ENCODE peak calls at places on chromosomes 1 and 21, in nine cellular contexts. One of them, this sample, is unnamed.

GRCh38 chr21:44868707-44869106 is 4.8 kb downstream of the PTTG1IP start:
- DNase-seq in thyroid gland: no peak
- DNase-seq in transverse colon: no peak
- DNase-seq in sigmoid colon: no peak
- DNase-seq in heart left ventricle: no peak
- DNase-seq in ovary: no peak
- DNase-seq in right lobe of liver: peak; percentile 10
- DNase-seq in testis: no peak
- DNase-seq in esophagus squamous epithelium: no peak
- DNase-seq in this sample: no peak

GRCh38 chr1:59900640-59901039 is 25.9 kb downstream of the CYP2J2 start:
- DNase-seq in thyroid gland: no peak
- DNase-seq in testis: no peak
- DNase-seq in right lobe of liver: no peak
- DNase-seq in esophagus squamous epithelium: no peak
- DNase-seq in ovary: no peak
- DNase-seq in heart left ventricle: no peak
- DNase-seq in transverse colon: no peak
- DNase-seq in sigmoid colon: no peak
- DNase-seq in this sample: no peak

GRCh38 chr1:61043010-61043820 is 39.1 kb upstream of the NFIA start:
- DNase-seq in testis: peak; percentile 92
- DNase-seq in transverse colon: peak; percentile 88
- DNase-seq in ovary: peak; percentile 84
- DNase-seq in right lobe of liver: peak; percentile 92
- DNase-seq in heart left ventricle: peak; percentile 89
- DNase-seq in thyroid gland: peak; percentile 89
- DNase-seq in esophagus squamous epithelium: no peak
- DNase-seq in sigmoid colon: peak; percentile 94
- DNase-seq in this sample: peak; percentile 91

GRCh38 chr1:200262326-200262965 is 147.4 kb downstream of the ZNF281 start:
- DNase-seq in thyroid gland: no peak
- DNase-seq in testis: no peak
- DNase-seq in sigmoid colon: no peak
- DNase-seq in esophagus squamous epithelium: no peak
- DNase-seq in transverse colon: no peak
- DNase-seq in ovary: no peak
- DNase-seq in right lobe of liver: no peak
- DNase-seq in heart left ventricle: no peak
- DNase-seq in this sample: no peak

GRCh38 chr1:149849947-149850360 is 49.4 kb upstream of the BOLA1 start:
- DNase-seq in right lobe of liver: no peak
- DNase-seq in esophagus squamous epithelium: no peak
- DNase-seq in ovary: no peak
- DNase-seq in thyroid gland: peak; percentile 1
- DNase-seq in testis: no peak
- DNase-seq in heart left ventricle: no peak
- DNase-seq in sigmoid colon: no peak
- DNase-seq in transverse colon: no peak
- DNase-seq in this sample: no peak

GRCh38 chr1:247407180-247407616 is 8.8 kb upstream of the NLRP3 start:
- DNase-seq in sigmoid colon: peak; percentile 72
- DNase-seq in thyroid gland: peak; percentile 7
- DNase-seq in right lobe of liver: peak; percentile 44
- DNase-seq in heart left ventricle: no peak
- DNase-seq in transverse colon: peak; percentile 37
- DNase-seq in esophagus squamous epithelium: no peak
- DNase-seq in ovary: no peak
- DNase-seq in testis: peak; percentile 26
- DNase-seq in this sample: no peak

GRCh38 chr1:44677201-44677520 is 2.6 kb downstream of the ARMH1 start:
- DNase-seq in esophagus squamous epithelium: no peak
- DNase-seq in thyroid gland: no peak
- DNase-seq in transverse colon: no peak
- DNase-seq in ovary: no peak
- DNase-seq in right lobe of liver: no peak
- DNase-seq in heart left ventricle: no peak
- DNase-seq in testis: no peak
- DNase-seq in sigmoid colon: no peak
- DNase-seq in this sample: no peak

GRCh38 chr1:29808141-29808995 is 572.0 kb downstream of the PTPRU start:
- DNase-seq in esophagus squamous epithelium: no peak
- DNase-seq in thyroid gland: no peak
- DNase-seq in ovary: no peak
- DNase-seq in heart left ventricle: no peak
- DNase-seq in right lobe of liver: no peak
- DNase-seq in transverse colon: no peak
- DNase-seq in testis: no peak
- DNase-seq in sigmoid colon: no peak
- DNase-seq in this sample: no peak

GRCh38 chr1:7656821-7657220 is 114.3 kb upstream of the VAMP3 start:
- DNase-seq in ovary: no peak
- DNase-seq in transverse colon: no peak
- DNase-seq in heart left ventricle: no peak
- DNase-seq in thyroid gland: no peak
- DNase-seq in right lobe of liver: no peak
- DNase-seq in testis: no peak
- DNase-seq in esophagus squamous epithelium: no peak
- DNase-seq in sigmoid colon: no peak
- DNase-seq in this sample: no peak

GRCh38 chr1:58745666-58746065 is 38.2 kb downstream of the JUN start:
- DNase-seq in esophagus squamous epithelium: no peak
- DNase-seq in testis: no peak
- DNase-seq in right lobe of liver: no peak
- DNase-seq in heart left ventricle: no peak
- DNase-seq in ovary: no peak
- DNase-seq in thyroid gland: no peak
- DNase-seq in transverse colon: no peak
- DNase-seq in sigmoid colon: no peak
- DNase-seq in this sample: no peak

GRCh38 chr1:58746757-58747156 is 37.1 kb downstream of the JUN start:
- DNase-seq in testis: no peak
- DNase-seq in ovary: no peak
- DNase-seq in heart left ventricle: no peak
- DNase-seq in right lobe of liver: no peak
- DNase-seq in transverse colon: no peak
- DNase-seq in sigmoid colon: no peak
- DNase-seq in thyroid gland: no peak
- DNase-seq in esophagus squamous epithelium: no peak
- DNase-seq in this sample: no peak

GRCh38 chr1:58749646-58750045 is 34.2 kb downstream of the JUN start:
- DNase-seq in sigmoid colon: no peak
- DNase-seq in ovary: no peak
- DNase-seq in thyroid gland: no peak
- DNase-seq in testis: no peak
- DNase-seq in transverse colon: no peak
- DNase-seq in heart left ventricle: no peak
- DNase-seq in right lobe of liver: no peak
- DNase-seq in esophagus squamous epithelium: no peak
- DNase-seq in this sample: no peak

GRCh38 chr1:58746182-58746581 is 37.7 kb downstream of the JUN start:
- DNase-seq in heart left ventricle: no peak
- DNase-seq in sigmoid colon: no peak
- DNase-seq in right lobe of liver: no peak
- DNase-seq in thyroid gland: no peak
- DNase-seq in transverse colon: no peak
- DNase-seq in ovary: no peak
- DNase-seq in esophagus squamous epithelium: no peak
- DNase-seq in testis: no peak
- DNase-seq in this sample: no peak

GRCh38 chr1:58748625-58749198 is 35.1 kb downstream of the JUN start:
- DNase-seq in right lobe of liver: no peak
- DNase-seq in testis: no peak
- DNase-seq in ovary: no peak
- DNase-seq in heart left ventricle: no peak
- DNase-seq in sigmoid colon: no peak
- DNase-seq in esophagus squamous epithelium: no peak
- DNase-seq in thyroid gland: no peak
- DNase-seq in transverse colon: no peak
- DNase-seq in this sample: no peak
- H3K4me3 ChIP-seq in right lobe of liver: no peak overlapping the region
- H3K4me3 ChIP-seq in testis: no peak overlapping the region
- H3K4me3 ChIP-seq in ovary: no peak overlapping the region
- H3K4me3 ChIP-seq in heart left ventricle: no peak overlapping the region
- H3K4me3 ChIP-seq in sigmoid colon: no peak overlapping the region
- H3K4me3 ChIP-seq in esophagus squamous epithelium: no peak overlapping the region
- H3K4me3 ChIP-seq in thyroid gland: no peak overlapping the region
- H3K4me3 ChIP-seq in transverse colon: no peak overlapping the region
- H3K4me3 ChIP-seq in this sample: no peak overlapping the region

DNA sequence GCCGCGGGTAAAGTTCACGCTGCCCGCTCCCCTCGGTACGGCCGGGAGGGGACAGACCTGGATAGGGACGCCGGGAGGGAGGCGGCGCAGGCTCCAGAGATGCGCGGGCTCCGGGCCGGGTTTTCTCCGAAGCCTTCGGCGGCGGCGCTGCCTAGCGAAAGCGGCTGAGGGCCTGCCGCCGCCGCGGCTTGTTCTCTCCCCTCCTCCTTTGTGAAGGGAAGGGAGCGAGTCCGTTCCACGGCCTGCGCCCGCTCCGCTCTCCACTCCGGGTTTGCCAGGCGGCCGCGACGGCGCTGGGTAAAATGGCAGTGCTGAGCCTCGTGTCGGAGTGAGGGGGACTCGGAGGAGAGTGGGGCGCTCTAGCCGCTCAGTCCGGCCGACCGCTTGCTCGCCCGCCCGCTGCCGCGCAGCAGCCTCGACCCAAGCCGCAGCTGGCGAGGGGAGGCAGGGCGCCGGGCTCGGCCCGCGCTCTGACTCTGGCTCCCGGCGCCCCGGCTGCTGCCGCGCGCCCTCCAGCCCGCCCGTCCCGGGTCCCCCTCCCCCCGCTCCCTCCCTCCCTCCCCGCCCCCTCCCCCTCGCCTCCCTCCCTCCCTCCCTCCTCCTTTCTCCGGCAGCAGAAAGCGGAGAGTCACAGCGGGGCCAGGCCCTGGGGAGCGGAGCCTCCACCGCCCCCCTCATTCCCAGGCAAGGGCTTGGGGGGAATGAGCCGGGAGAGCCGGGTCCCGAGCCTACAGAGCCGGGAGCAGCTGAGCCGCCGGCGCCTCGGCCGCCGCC is at the start of gene ARID1A:
- DNase-seq in heart left ventricle: peak; percentile 96
- DNase-seq in right lobe of liver: peak; percentile 96
- DNase-seq in ovary: peak; percentile 94
- DNase-seq in thyroid gland: peak; percentile 94
- DNase-seq in sigmoid colon: peak; percentile 98
- DNase-seq in testis: peak; percentile 94
- DNase-seq in transverse colon: peak; percentile 97
- DNase-seq in esophagus squamous epithelium: peak; percentile 82
- DNase-seq in this sample: peak; percentile 95
- TF ChIP-seq POLR2A in heart left ventricle: no peak
- TF ChIP-seq POLR2A in right lobe of liver: peak; percentile 90
- TF ChIP-seq POLR2A in ovary: peak; percentile 92
- TF ChIP-seq POLR2A in thyroid gland: peak; percentile 62
- TF ChIP-seq POLR2A in sigmoid colon: peak; percentile 43
- TF ChIP-seq POLR2A in testis: no peak
- TF ChIP-seq POLR2A in transverse colon: peak; percentile 77
- TF ChIP-seq POLR2A in esophagus squamous epithelium: peak; percentile 55
- TF ChIP-seq POLR2A in this sample: peak; percentile 87

GRCh38 chr1:63069214-63069613 is 253.2 kb upstream of the FOXD3 start:
- DNase-seq in thyroid gland: no peak
- DNase-seq in esophagus squamous epithelium: no peak
- DNase-seq in sigmoid colon: no peak
- DNase-seq in ovary: no peak
- DNase-seq in right lobe of liver: no peak
- DNase-seq in transverse colon: no peak
- DNase-seq in testis: no peak
- DNase-seq in heart left ventricle: no peak
- DNase-seq in this sample: no peak
- H3K4me3 ChIP-seq in thyroid gland: no peak overlapping the region
- H3K4me3 ChIP-seq in esophagus squamous epithelium: no peak overlapping the region
- H3K4me3 ChIP-seq in sigmoid colon: no peak overlapping the region
- H3K4me3 ChIP-seq in ovary: no peak overlapping the region
- H3K4me3 ChIP-seq in right lobe of liver: no peak overlapping the region
- H3K4me3 ChIP-seq in transverse colon: no peak overlapping the region
- H3K4me3 ChIP-seq in testis: no peak overlapping the region
- H3K4me3 ChIP-seq in heart left ventricle: no peak overlapping the region
- H3K4me3 ChIP-seq in this sample: no peak overlapping the region

GRCh38 chr1:31576743-31577455 is 584 bp downstream of the TINAGL1 start:
- DNase-seq in esophagus squamous epithelium: no peak
- DNase-seq in transverse colon: no peak
- DNase-seq in sigmoid colon: peak; percentile 62
- DNase-seq in testis: peak; percentile 11
- DNase-seq in heart left ventricle: no peak
- DNase-seq in ovary: no peak
- DNase-seq in right lobe of liver: no peak
- DNase-seq in thyroid gland: no peak
- DNase-seq in this sample: no peak

GRCh38 chr1:31575373-31576140 is 758 bp upstream of the TINAGL1 start:
- DNase-seq in transverse colon: peak; percentile 90
- DNase-seq in testis: peak; percentile 12
- DNase-seq in heart left ventricle: no peak
- DNase-seq in sigmoid colon: peak; percentile 65
- DNase-seq in ovary: no peak
- DNase-seq in thyroid gland: peak; percentile 92
- DNase-seq in esophagus squamous epithelium: no peak
- DNase-seq in right lobe of liver: peak; percentile 59
- DNase-seq in this sample: peak; percentile 88

GRCh38 chr1:31577515-31578191 is 1.3 kb downstream of the TINAGL1 start:
- DNase-seq in right lobe of liver: no peak
- DNase-seq in esophagus squamous epithelium: no peak
- DNase-seq in thyroid gland: no peak
- DNase-seq in transverse colon: no peak
- DNase-seq in ovary: no peak
- DNase-seq in testis: peak; percentile 11
- DNase-seq in sigmoid colon: peak; percentile 78
- DNase-seq in heart left ventricle: no peak
- DNase-seq in this sample: no peak

GRCh38 chr1:31574749-31575372 is 1.5 kb upstream of the TINAGL1 start:
- DNase-seq in sigmoid colon: no peak
- DNase-seq in right lobe of liver: no peak
- DNase-seq in esophagus squamous epithelium: no peak
- DNase-seq in thyroid gland: no peak
- DNase-seq in testis: peak; percentile 8
- DNase-seq in transverse colon: no peak
- DNase-seq in heart left ventricle: no peak
- DNase-seq in ovary: no peak
- DNase-seq in this sample: no peak

GRCh38 chr1:31576201-31576669 is at the start of gene TINAGL1:
- DNase-seq in heart left ventricle: peak; percentile 82
- DNase-seq in transverse colon: peak; percentile 94
- DNase-seq in thyroid gland: peak; percentile 91
- DNase-seq in sigmoid colon: peak; percentile 81
- DNase-seq in testis: peak; percentile 16
- DNase-seq in esophagus squamous epithelium: no peak
- DNase-seq in ovary: no peak
- DNase-seq in right lobe of liver: peak; percentile 56
- DNase-seq in this sample: peak; percentile 78
- TF ChIP-seq POLR2A in heart left ventricle: peak; percentile 95
- TF ChIP-seq POLR2A in transverse colon: peak; percentile 99
- TF ChIP-seq POLR2A in thyroid gland: peak; percentile 85
- TF ChIP-seq POLR2A in sigmoid colon: peak; percentile 98
- TF ChIP-seq POLR2A in testis: no peak
- TF ChIP-seq POLR2A in esophagus squamous epithelium: peak; percentile 63
- TF ChIP-seq POLR2A in ovary: peak; percentile 51
- TF ChIP-seq POLR2A in right lobe of liver: peak; percentile 63
- TF ChIP-seq POLR2A in this sample: peak; percentile 82

GRCh38 chr1:3241236-3241550 is 172.2 kb downstream of the PRDM16 start:
- DNase-seq in sigmoid colon: no peak
- DNase-seq in testis: no peak
- DNase-seq in transverse colon: no peak
- DNase-seq in heart left ventricle: no peak
- DNase-seq in ovary: no peak
- DNase-seq in right lobe of liver: no peak
- DNase-seq in esophagus squamous epithelium: no peak
- DNase-seq in thyroid gland: no peak
- DNase-seq in this sample: no peak
- H3K4me3 ChIP-seq in sigmoid colon: no peak overlapping the region
- H3K4me3 ChIP-seq in testis: peak overlapping the region; percentile 46
- H3K4me3 ChIP-seq in transverse colon: no peak overlapping the region
- H3K4me3 ChIP-seq in heart left ventricle: no peak overlapping the region
- H3K4me3 ChIP-seq in ovary: no peak overlapping the region
- H3K4me3 ChIP-seq in right lobe of liver: no peak overlapping the region
- H3K4me3 ChIP-seq in esophagus squamous epithelium: no peak overlapping the region
- H3K4me3 ChIP-seq in thyroid gland: no peak overlapping the region
- H3K4me3 ChIP-seq in this sample: no peak overlapping the region

This sample was measured in body of pancreas.